ENCODE peak calls at places on chromosomes 1 and 21, in five cellular contexts. H, L, W, J and Z are unnamed samples.

GRCh38 chr1:169106921-169107672 is 607 bp downstream of the ATP1B1 start:
- DNase-seq in H (no peak), L (no peak), W (no peak), J (no peak), Z (no peak)

GRCh38 chr21:39037807-39038405 is 145.3 kb downstream of the PSMG1 start:
- DNase-seq in H (no peak), L (no peak), W (no peak), J (no peak), Z (no peak)

GRCh38 chr1:84020151-84020550 is 21.2 kb upstream of the TTLL7 start:
- DNase-seq in H (no peak), L (no peak), W (no peak), J (no peak), Z (no peak)

GRCh38 chr1:182293119-182293589 is 98.4 kb downstream of the GLUL start:
- DNase-seq in H (no peak), L (no peak), W (no peak), J (no peak), Z (no peak)

GRCh38 chr1:31183927-31184554 is 55.6 kb downstream of the NKAIN1 start:
- DNase-seq in H (no peak), L (no peak), W (peak; percentile 46), J (peak; percentile 56), Z (peak; percentile 25)

GRCh38 chr1:154716012-154716411 is 108.0 kb upstream of the ADAR start:
- DNase-seq in H (no peak), L (no peak), W (no peak), J (no peak), Z (no peak)

GRCh38 chr1:107326823-107327445 is 186.1 kb downstream of the NTNG1 start:
- DNase-seq in H (no peak), L (no peak), W (no peak), J (no peak), Z (no peak)

GRCh38 chr21:39095681-39096080 is 87.6 kb downstream of the PSMG1 start:
- DNase-seq in H (no peak), L (no peak), W (no peak), J (no peak), Z (no peak)

GRCh38 chr1:156727914-156728598 is at the start of gene METTL25B:
- DNase-seq in H (peak; percentile 72), L (no peak), W (peak; percentile 71), J (peak; percentile 83), Z (peak; percentile 58)

GRCh38 chr1:50279622-50280320 is 143.5 kb downstream of the DMRTA2 start:
- DNase-seq in H (no peak), L (no peak), W (no peak), J (no peak), Z (peak; percentile 32)

GRCh38 chr1:224635356-224635755 is 19.2 kb downstream of the CNIH3 start:
- DNase-seq in H (no peak), L (peak; percentile 61), W (peak; percentile 62), J (no peak), Z (no peak)

GRCh38 chr1:117599286-117599685 is 6.6 kb upstream of the TENT5C start:
- DNase-seq in H (no peak), L (no peak), W (no peak), J (no peak), Z (no peak)

GRCh38 chr1:52976183-52977035 is 49.3 kb downstream of the SCP2 start:
- DNase-seq in H (no peak), L (no peak), W (no peak), J (no peak), Z (no peak)

GRCh38 chr1:162984699-162985098 is 84.5 kb upstream of the RGS4 start:
- DNase-seq in H (no peak), L (no peak), W (no peak), J (no peak), Z (no peak)

GRCh38 chr1:212292250-212292924 is 7.2 kb downstream of the PPP2R5A start:
- DNase-seq in H (no peak), L (no peak), W (no peak), J (no peak), Z (no peak)

GRCh38 chr1:66980745-66981367 is 56.1 kb downstream of the MIER1 start:
- DNase-seq in H (no peak), L (peak; percentile 3), W (no peak), J (no peak), Z (no peak)

GRCh38 chr21:15058718-15059316 is 6.0 kb downstream of the NRIP1 start:
- DNase-seq in H (no peak), L (no peak), W (no peak), J (no peak), Z (peak; percentile 89)

GRCh38 chr1:175824079-175824478 is 80.7 kb upstream of the TNR start:
- DNase-seq in H (no peak), L (no peak), W (no peak), J (no peak), Z (no peak)

GRCh38 chr1:157092831-157093230 is 6.8 kb downstream of the ETV3L start:
- DNase-seq in H (peak; percentile 8), L (no peak), W (no peak), J (no peak), Z (no peak)

GRCh38 chr1:218459450-218459849 is 114.3 kb downstream of the TGFB2 start:
- DNase-seq in H (no peak), L (no peak), W (no peak), J (no peak), Z (no peak)

GRCh38 chr1:21579788-21580187 is 70.6 kb downstream of the ALPL start:
- DNase-seq in H (no peak), L (no peak), W (no peak), J (no peak), Z (peak; percentile 63)

GRCh38 chr1:60813051-60813450 is 269.3 kb upstream of the NFIA start:
- DNase-seq in H (no peak), L (peak; percentile 7), W (no peak), J (no peak), Z (no peak)

GRCh38 chr1:217188280-217189235 is 442.3 kb downstream of the GPATCH2 start:
- DNase-seq in H (no peak), L (no peak), W (no peak), J (no peak), Z (no peak)

GRCh38 chr1:167196185-167196584 is 24.5 kb upstream of the POU2F1 start:
- DNase-seq in H (no peak), L (no peak), W (peak; percentile 34), J (no peak), Z (no peak)

GRCh38 chr1:113811353-113811887 is 856 bp downstream of the RSBN1 start:
- DNase-seq in H (no peak), L (no peak), W (no peak), J (no peak), Z (peak; percentile 33)